ENCODE peak calls at places on chromosome 9, in seven cellular contexts. One of them, this sample, is unnamed.

GRCh38 chr9:98867434-98868168 is 60.1 kb downstream of the GALNT12 start:
- DNase-seq in stimulated activated CD4-positive, alpha-beta T cell treated with anti-CD3 and anti-CD28 coated beads, Interleukin-2, amount 100 ng/mL, for 48 hours: no peak
- DNase-seq in endothelial cell: no peak
- DNase-seq in GM12865: no peak
- DNase-seq in left ventricle myocardium superior: peak; percentile 84
- DNase-seq in AG04449: no peak
- DNase-seq in non-pigmented ciliary epithelial cell: no peak
- DNase-seq in this sample: no peak

GRCh38 chr9:127714020-127714835 is 1.2 kb downstream of the PTRH1 start:
- DNase-seq in stimulated activated CD4-positive, alpha-beta T cell treated with anti-CD3 and anti-CD28 coated beads, Interleukin-2, amount 100 ng/mL, for 48 hours: no peak
- DNase-seq in endothelial cell: no peak
- DNase-seq in GM12865: no peak
- DNase-seq in left ventricle myocardium superior: no peak
- DNase-seq in AG04449: no peak
- DNase-seq in non-pigmented ciliary epithelial cell: no peak
- DNase-seq in this sample: no peak

GRCh38 chr9:82781965-82782392 is 281.0 kb downstream of the RASEF start:
- DNase-seq in stimulated activated CD4-positive, alpha-beta T cell treated with anti-CD3 and anti-CD28 coated beads, Interleukin-2, amount 100 ng/mL, for 48 hours: no peak
- DNase-seq in endothelial cell: no peak
- DNase-seq in GM12865: no peak
- DNase-seq in left ventricle myocardium superior: no peak
- DNase-seq in AG04449: no peak
- DNase-seq in non-pigmented ciliary epithelial cell: no peak
- DNase-seq in this sample: no peak

GRCh38 chr9:15213249-15213648 is 93.8 kb downstream of the TTC39B start:
- DNase-seq in stimulated activated CD4-positive, alpha-beta T cell treated with anti-CD3 and anti-CD28 coated beads, Interleukin-2, amount 100 ng/mL, for 48 hours: no peak
- DNase-seq in endothelial cell: no peak
- DNase-seq in GM12865: no peak
- DNase-seq in left ventricle myocardium superior: no peak
- DNase-seq in AG04449: no peak
- DNase-seq in non-pigmented ciliary epithelial cell: no peak
- DNase-seq in this sample: no peak

GRCh38 chr9:134055981-134056461 is 11.8 kb downstream of the BRD3 start:
- DNase-seq in stimulated activated CD4-positive, alpha-beta T cell treated with anti-CD3 and anti-CD28 coated beads, Interleukin-2, amount 100 ng/mL, for 48 hours: no peak
- DNase-seq in endothelial cell: no peak
- DNase-seq in GM12865: no peak
- DNase-seq in left ventricle myocardium superior: peak; percentile 89
- DNase-seq in AG04449: peak; percentile 40
- DNase-seq in non-pigmented ciliary epithelial cell: no peak
- DNase-seq in this sample: no peak

GRCh38 chr9:14899042-14899814 is 11.0 kb downstream of the FREM1 start:
- DNase-seq in stimulated activated CD4-positive, alpha-beta T cell treated with anti-CD3 and anti-CD28 coated beads, Interleukin-2, amount 100 ng/mL, for 48 hours: no peak
- DNase-seq in endothelial cell: no peak
- DNase-seq in GM12865: no peak
- DNase-seq in left ventricle myocardium superior: no peak
- DNase-seq in AG04449: no peak
- DNase-seq in non-pigmented ciliary epithelial cell: no peak
- DNase-seq in this sample: no peak

GRCh38 chr9:107332883-107333282 is 49.8 kb downstream of the RAD23B start:
- DNase-seq in stimulated activated CD4-positive, alpha-beta T cell treated with anti-CD3 and anti-CD28 coated beads, Interleukin-2, amount 100 ng/mL, for 48 hours: no peak
- DNase-seq in endothelial cell: no peak
- DNase-seq in GM12865: no peak
- DNase-seq in left ventricle myocardium superior: no peak
- DNase-seq in AG04449: no peak
- DNase-seq in non-pigmented ciliary epithelial cell: no peak
- DNase-seq in this sample: no peak

GRCh38 chr9:80218336-80218735 is 646.6 kb downstream of the TLE4 start:
- DNase-seq in stimulated activated CD4-positive, alpha-beta T cell treated with anti-CD3 and anti-CD28 coated beads, Interleukin-2, amount 100 ng/mL, for 48 hours: no peak
- DNase-seq in endothelial cell: no peak
- DNase-seq in GM12865: no peak
- DNase-seq in left ventricle myocardium superior: no peak
- DNase-seq in AG04449: no peak
- DNase-seq in non-pigmented ciliary epithelial cell: no peak
- DNase-seq in this sample: no peak

GRCh38 chr9:132319421-132320110 is 35.2 kb downstream of the SETX start:
- DNase-seq in stimulated activated CD4-positive, alpha-beta T cell treated with anti-CD3 and anti-CD28 coated beads, Interleukin-2, amount 100 ng/mL, for 48 hours: no peak
- DNase-seq in endothelial cell: no peak
- DNase-seq in GM12865: no peak
- DNase-seq in left ventricle myocardium superior: no peak
- DNase-seq in AG04449: no peak
- DNase-seq in non-pigmented ciliary epithelial cell: peak; percentile 23
- DNase-seq in this sample: peak; percentile 9

GRCh38 chr9:72554221-72554641 is 32.8 kb downstream of the TMC1 start:
- DNase-seq in stimulated activated CD4-positive, alpha-beta T cell treated with anti-CD3 and anti-CD28 coated beads, Interleukin-2, amount 100 ng/mL, for 48 hours: no peak
- DNase-seq in endothelial cell: no peak
- DNase-seq in GM12865: no peak
- DNase-seq in left ventricle myocardium superior: no peak
- DNase-seq in AG04449: peak; percentile 98
- DNase-seq in non-pigmented ciliary epithelial cell: peak; percentile 68
- DNase-seq in this sample: no peak

GRCh38 chr9:18861599-18862546 is 171.1 kb downstream of the SAXO1 start:
- DNase-seq in stimulated activated CD4-positive, alpha-beta T cell treated with anti-CD3 and anti-CD28 coated beads, Interleukin-2, amount 100 ng/mL, for 48 hours: no peak
- DNase-seq in endothelial cell: peak; percentile 21
- DNase-seq in GM12865: no peak
- DNase-seq in left ventricle myocardium superior: peak; percentile 44
- DNase-seq in AG04449: peak; percentile 9
- DNase-seq in non-pigmented ciliary epithelial cell: peak; percentile 34
- DNase-seq in this sample: peak; percentile 4

GRCh38 chr9:76215066-76215465 is 179.2 kb downstream of the RFK start:
- DNase-seq in stimulated activated CD4-positive, alpha-beta T cell treated with anti-CD3 and anti-CD28 coated beads, Interleukin-2, amount 100 ng/mL, for 48 hours: no peak
- DNase-seq in endothelial cell: no peak
- DNase-seq in GM12865: no peak
- DNase-seq in left ventricle myocardium superior: no peak
- DNase-seq in AG04449: peak; percentile 24
- DNase-seq in non-pigmented ciliary epithelial cell: no peak
- DNase-seq in this sample: no peak

GRCh38 chr9:108235599-108235998 is 620.2 kb downstream of the ACTL7B start:
- DNase-seq in stimulated activated CD4-positive, alpha-beta T cell treated with anti-CD3 and anti-CD28 coated beads, Interleukin-2, amount 100 ng/mL, for 48 hours: no peak
- DNase-seq in endothelial cell: no peak
- DNase-seq in GM12865: no peak
- DNase-seq in left ventricle myocardium superior: no peak
- DNase-seq in AG04449: no peak
- DNase-seq in non-pigmented ciliary epithelial cell: no peak
- DNase-seq in this sample: no peak

GRCh38 chr9:71756753-71757152 is 11.6 kb downstream of the CEMIP2 start:
- DNase-seq in stimulated activated CD4-positive, alpha-beta T cell treated with anti-CD3 and anti-CD28 coated beads, Interleukin-2, amount 100 ng/mL, for 48 hours: no peak
- DNase-seq in endothelial cell: no peak
- DNase-seq in GM12865: no peak
- DNase-seq in left ventricle myocardium superior: no peak
- DNase-seq in AG04449: no peak
- DNase-seq in non-pigmented ciliary epithelial cell: no peak
- DNase-seq in this sample: no peak

GRCh38 chr9:85268024-85268610 is 473.6 kb downstream of the AGTPBP1 start:
- DNase-seq in stimulated activated CD4-positive, alpha-beta T cell treated with anti-CD3 and anti-CD28 coated beads, Interleukin-2, amount 100 ng/mL, for 48 hours: no peak
- DNase-seq in endothelial cell: no peak
- DNase-seq in GM12865: no peak
- DNase-seq in left ventricle myocardium superior: no peak
- DNase-seq in AG04449: no peak
- DNase-seq in non-pigmented ciliary epithelial cell: no peak
- DNase-seq in this sample: no peak

GRCh38 chr9:95516221-95516735 is 493 bp downstream of the PTCH1 start:
- DNase-seq in stimulated activated CD4-positive, alpha-beta T cell treated with anti-CD3 and anti-CD28 coated beads, Interleukin-2, amount 100 ng/mL, for 48 hours: no peak
- DNase-seq in endothelial cell: peak; percentile 42
- DNase-seq in GM12865: no peak
- DNase-seq in left ventricle myocardium superior: peak; percentile 49
- DNase-seq in AG04449: no peak
- DNase-seq in non-pigmented ciliary epithelial cell: no peak
- DNase-seq in this sample: no peak

GRCh38 chr9:96554326-96554725 is 65.3 kb downstream of the CDC14B start:
- DNase-seq in stimulated activated CD4-positive, alpha-beta T cell treated with anti-CD3 and anti-CD28 coated beads, Interleukin-2, amount 100 ng/mL, for 48 hours: no peak
- DNase-seq in endothelial cell: no peak
- DNase-seq in GM12865: no peak
- DNase-seq in left ventricle myocardium superior: no peak
- DNase-seq in AG04449: no peak
- DNase-seq in non-pigmented ciliary epithelial cell: no peak
- DNase-seq in this sample: no peak

GRCh38 chr9:73348485-73348884 is 196.8 kb downstream of the ANXA1 start:
- DNase-seq in stimulated activated CD4-positive, alpha-beta T cell treated with anti-CD3 and anti-CD28 coated beads, Interleukin-2, amount 100 ng/mL, for 48 hours: no peak
- DNase-seq in endothelial cell: peak; percentile 11
- DNase-seq in GM12865: peak; percentile 7
- DNase-seq in left ventricle myocardium superior: no peak
- DNase-seq in AG04449: no peak
- DNase-seq in non-pigmented ciliary epithelial cell: peak; percentile 4
- DNase-seq in this sample: peak; percentile 8

GRCh38 chr9:69895185-69895584 is 74.6 kb downstream of the CFAP95 start:
- DNase-seq in stimulated activated CD4-positive, alpha-beta T cell treated with anti-CD3 and anti-CD28 coated beads, Interleukin-2, amount 100 ng/mL, for 48 hours: no peak
- DNase-seq in endothelial cell: no peak
- DNase-seq in GM12865: no peak
- DNase-seq in left ventricle myocardium superior: no peak
- DNase-seq in AG04449: no peak
- DNase-seq in non-pigmented ciliary epithelial cell: no peak
- DNase-seq in this sample: no peak

GRCh38 chr9:318646-319045 is 104.0 kb downstream of the DOCK8 start:
- DNase-seq in stimulated activated CD4-positive, alpha-beta T cell treated with anti-CD3 and anti-CD28 coated beads, Interleukin-2, amount 100 ng/mL, for 48 hours: no peak
- DNase-seq in endothelial cell: no peak
- DNase-seq in GM12865: no peak
- DNase-seq in left ventricle myocardium superior: no peak
- DNase-seq in AG04449: no peak
- DNase-seq in non-pigmented ciliary epithelial cell: no peak
- DNase-seq in this sample: no peak

GRCh38 chr9:130542038-130542437 is 37.3 kb upstream of the FUBP3 start:
- DNase-seq in stimulated activated CD4-positive, alpha-beta T cell treated with anti-CD3 and anti-CD28 coated beads, Interleukin-2, amount 100 ng/mL, for 48 hours: no peak
- DNase-seq in endothelial cell: no peak
- DNase-seq in GM12865: no peak
- DNase-seq in left ventricle myocardium superior: no peak
- DNase-seq in AG04449: no peak
- DNase-seq in non-pigmented ciliary epithelial cell: no peak
- DNase-seq in this sample: no peak

GRCh38 chr9:72292184-72292787 is 72.7 kb downstream of the ZFAND5 start:
- DNase-seq in stimulated activated CD4-positive, alpha-beta T cell treated with anti-CD3 and anti-CD28 coated beads, Interleukin-2, amount 100 ng/mL, for 48 hours: no peak
- DNase-seq in endothelial cell: no peak
- DNase-seq in GM12865: peak; percentile 46
- DNase-seq in left ventricle myocardium superior: no peak
- DNase-seq in AG04449: no peak
- DNase-seq in non-pigmented ciliary epithelial cell: no peak
- DNase-seq in this sample: no peak

GRCh38 chr9:106830527-106831140 is 32.3 kb upstream of the ZNF462 start:
- DNase-seq in stimulated activated CD4-positive, alpha-beta T cell treated with anti-CD3 and anti-CD28 coated beads, Interleukin-2, amount 100 ng/mL, for 48 hours: no peak
- DNase-seq in endothelial cell: no peak
- DNase-seq in GM12865: no peak
- DNase-seq in left ventricle myocardium superior: peak; percentile 43
- DNase-seq in AG04449: no peak
- DNase-seq in non-pigmented ciliary epithelial cell: no peak
- DNase-seq in this sample: no peak

GRCh38 chr9:112527959-112528358 is 41.3 kb downstream of the KIAA1958 start:
- DNase-seq in stimulated activated CD4-positive, alpha-beta T cell treated with anti-CD3 and anti-CD28 coated beads, Interleukin-2, amount 100 ng/mL, for 48 hours: no peak
- DNase-seq in endothelial cell: no peak
- DNase-seq in GM12865: no peak
- DNase-seq in left ventricle myocardium superior: no peak
- DNase-seq in AG04449: no peak
- DNase-seq in non-pigmented ciliary epithelial cell: no peak
- DNase-seq in this sample: no peak

GRCh38 chr9:131616983-131617604 is 71.8 kb downstream of the PRRT1B start:
- DNase-seq in stimulated activated CD4-positive, alpha-beta T cell treated with anti-CD3 and anti-CD28 coated beads, Interleukin-2, amount 100 ng/mL, for 48 hours: no peak
- DNase-seq in endothelial cell: no peak
- DNase-seq in GM12865: no peak
- DNase-seq in left ventricle myocardium superior: peak; percentile 26
- DNase-seq in AG04449: no peak
- DNase-seq in non-pigmented ciliary epithelial cell: no peak
- DNase-seq in this sample: no peak

GRCh38 chr9:15087031-15087417 is 176.8 kb upstream of the FREM1 start:
- DNase-seq in stimulated activated CD4-positive, alpha-beta T cell treated with anti-CD3 and anti-CD28 coated beads, Interleukin-2, amount 100 ng/mL, for 48 hours: no peak
- DNase-seq in endothelial cell: no peak
- DNase-seq in GM12865: no peak
- DNase-seq in left ventricle myocardium superior: no peak
- DNase-seq in AG04449: no peak
- DNase-seq in non-pigmented ciliary epithelial cell: peak; percentile 5
- DNase-seq in this sample: no peak

GRCh38 chr9:75108571-75108970 is 20.3 kb downstream of the OSTF1 start:
- DNase-seq in stimulated activated CD4-positive, alpha-beta T cell treated with anti-CD3 and anti-CD28 coated beads, Interleukin-2, amount 100 ng/mL, for 48 hours: no peak
- DNase-seq in endothelial cell: no peak
- DNase-seq in GM12865: no peak
- DNase-seq in left ventricle myocardium superior: peak; percentile 61
- DNase-seq in AG04449: no peak
- DNase-seq in non-pigmented ciliary epithelial cell: peak; percentile 63
- DNase-seq in this sample: no peak

GRCh38 chr9:105713260-105713938 is 19.1 kb downstream of the TMEM38B start:
- DNase-seq in stimulated activated CD4-positive, alpha-beta T cell treated with anti-CD3 and anti-CD28 coated beads, Interleukin-2, amount 100 ng/mL, for 48 hours: no peak
- DNase-seq in endothelial cell: no peak
- DNase-seq in GM12865: no peak
- DNase-seq in left ventricle myocardium superior: no peak
- DNase-seq in AG04449: no peak
- DNase-seq in non-pigmented ciliary epithelial cell: no peak
- DNase-seq in this sample: no peak

GRCh38 chr9:36855443-36856315 is 178.4 kb downstream of the PAX5 start:
- DNase-seq in stimulated activated CD4-positive, alpha-beta T cell treated with anti-CD3 and anti-CD28 coated beads, Interleukin-2, amount 100 ng/mL, for 48 hours: no peak
- DNase-seq in endothelial cell: peak; percentile 50
- DNase-seq in GM12865: peak; percentile 61
- DNase-seq in left ventricle myocardium superior: no peak
- DNase-seq in AG04449: no peak
- DNase-seq in non-pigmented ciliary epithelial cell: no peak
- DNase-seq in this sample: no peak

GRCh38 chr9:108296056-108296455 is 559.7 kb downstream of the ACTL7B start:
- DNase-seq in stimulated activated CD4-positive, alpha-beta T cell treated with anti-CD3 and anti-CD28 coated beads, Interleukin-2, amount 100 ng/mL, for 48 hours: no peak
- DNase-seq in endothelial cell: no peak
- DNase-seq in GM12865: no peak
- DNase-seq in left ventricle myocardium superior: no peak
- DNase-seq in AG04449: peak; percentile 50
- DNase-seq in non-pigmented ciliary epithelial cell: peak; percentile 63
- DNase-seq in this sample: no peak

GRCh38 chr9:92638621-92639101 is 31.3 kb downstream of the IPPK start:
- DNase-seq in stimulated activated CD4-positive, alpha-beta T cell treated with anti-CD3 and anti-CD28 coated beads, Interleukin-2, amount 100 ng/mL, for 48 hours: no peak
- DNase-seq in endothelial cell: no peak
- DNase-seq in GM12865: no peak
- DNase-seq in left ventricle myocardium superior: no peak
- DNase-seq in AG04449: no peak
- DNase-seq in non-pigmented ciliary epithelial cell: no peak
- DNase-seq in this sample: no peak

GRCh38 chr9:98796364-98797101 is at the start of gene ANKS6:
- DNase-seq in stimulated activated CD4-positive, alpha-beta T cell treated with anti-CD3 and anti-CD28 coated beads, Interleukin-2, amount 100 ng/mL, for 48 hours: peak; percentile 83
- DNase-seq in endothelial cell: peak; percentile 92
- DNase-seq in GM12865: peak; percentile 65
- DNase-seq in left ventricle myocardium superior: peak; percentile 94
- DNase-seq in AG04449: no peak
- DNase-seq in non-pigmented ciliary epithelial cell: no peak
- DNase-seq in this sample: peak; percentile 85

GRCh38 chr9:105142406-105143092 is 101.9 kb upstream of the SLC44A1 start:
- DNase-seq in stimulated activated CD4-positive, alpha-beta T cell treated with anti-CD3 and anti-CD28 coated beads, Interleukin-2, amount 100 ng/mL, for 48 hours: no peak
- DNase-seq in endothelial cell: no peak
- DNase-seq in GM12865: no peak
- DNase-seq in left ventricle myocardium superior: no peak
- DNase-seq in AG04449: no peak
- DNase-seq in non-pigmented ciliary epithelial cell: peak; percentile 37
- DNase-seq in this sample: no peak

GRCh38 chr9:33157960-33158359 is 9.2 kb downstream of the B4GALT1 start:
- DNase-seq in stimulated activated CD4-positive, alpha-beta T cell treated with anti-CD3 and anti-CD28 coated beads, Interleukin-2, amount 100 ng/mL, for 48 hours: no peak
- DNase-seq in endothelial cell: no peak
- DNase-seq in GM12865: no peak
- DNase-seq in left ventricle myocardium superior: no peak
- DNase-seq in AG04449: no peak
- DNase-seq in non-pigmented ciliary epithelial cell: no peak
- DNase-seq in this sample: no peak